ENCODE peak calls at places on chromosomes 12 and 14, in eight cellular contexts. One of them, this sample, is unnamed.

GRCh38 chr12:106178582-106178981 is 39.8 kb upstream of the NUAK1 start:
- DNase-seq in A172: no peak
- DNase-seq in progenitor cell of endocrine pancreas: no peak
- DNase-seq in AG09309: no peak
- DNase-seq in AG10803: no peak
- DNase-seq in AG20443: no peak
- DNase-seq in heart left ventricle: no peak
- DNase-seq in DND-41: no peak
- DNase-seq in this sample: no peak

GRCh38 chr14:71355324-71356201 is 448.3 kb downstream of the PCNX1 start:
- DNase-seq in AG09309: peak
- DNase-seq in heart left ventricle: peak
- DNase-seq in DND-41: no peak
- DNase-seq in AG20443: peak
- DNase-seq in AG10803: peak
- DNase-seq in A172: no peak
- DNase-seq in progenitor cell of endocrine pancreas: no peak
- DNase-seq in this sample: no peak

GRCh38 chr14:94036328-94037167 is 10.4 kb downstream of the OTUB2 start:
- DNase-seq in progenitor cell of endocrine pancreas: peak
- DNase-seq in DND-41: peak
- DNase-seq in AG10803: peak
- DNase-seq in A172: peak
- DNase-seq in heart left ventricle: peak
- DNase-seq in AG09309: peak
- DNase-seq in AG20443: peak
- DNase-seq in this sample: peak

GRCh38 chr12:67797316-67797741 is 148.8 kb downstream of the DYRK2 start:
- DNase-seq in DND-41: no peak
- DNase-seq in AG09309: no peak
- DNase-seq in AG20443: no peak
- DNase-seq in heart left ventricle: peak
- DNase-seq in progenitor cell of endocrine pancreas: no peak
- DNase-seq in A172: no peak
- DNase-seq in AG10803: no peak
- DNase-seq in this sample: no peak

GRCh38 chr12:10705655-10706054 is 17.5 kb downstream of the YBX3 start:
- DNase-seq in AG09309: no peak
- DNase-seq in heart left ventricle: no peak
- DNase-seq in progenitor cell of endocrine pancreas: no peak
- DNase-seq in A172: no peak
- DNase-seq in AG20443: peak
- DNase-seq in DND-41: no peak
- DNase-seq in AG10803: peak
- DNase-seq in this sample: no peak

GRCh38 chr14:65618996-65619395 is 206.5 kb downstream of the FUT8 start:
- DNase-seq in DND-41: no peak
- DNase-seq in A172: no peak
- DNase-seq in AG09309: no peak
- DNase-seq in AG20443: no peak
- DNase-seq in AG10803: no peak
- DNase-seq in progenitor cell of endocrine pancreas: no peak
- DNase-seq in heart left ventricle: no peak
- DNase-seq in this sample: no peak

GRCh38 chr12:118249547-118249946 is 113.6 kb downstream of the PEBP1 start:
- DNase-seq in progenitor cell of endocrine pancreas: no peak
- DNase-seq in A172: no peak
- DNase-seq in heart left ventricle: no peak
- DNase-seq in AG20443: no peak
- DNase-seq in DND-41: no peak
- DNase-seq in AG10803: no peak
- DNase-seq in AG09309: no peak
- DNase-seq in this sample: no peak

GRCh38 chr12:68648179-68648578 is 37.5 kb downstream of the RAP1B start:
- DNase-seq in AG09309: no peak
- DNase-seq in progenitor cell of endocrine pancreas: no peak
- DNase-seq in heart left ventricle: no peak
- DNase-seq in A172: no peak
- DNase-seq in AG20443: no peak
- DNase-seq in AG10803: no peak
- DNase-seq in DND-41: no peak
- DNase-seq in this sample: no peak

GRCh38 chr14:63394856-63395255 is 76.1 kb upstream of the GPHB5 start:
- DNase-seq in AG20443: peak
- DNase-seq in AG09309: no peak
- DNase-seq in heart left ventricle: no peak
- DNase-seq in AG10803: peak
- DNase-seq in A172: no peak
- DNase-seq in DND-41: no peak
- DNase-seq in progenitor cell of endocrine pancreas: no peak
- DNase-seq in this sample: no peak

GRCh38 chr14:104550340-104550848 is 29.2 kb upstream of the C14orf180 start:
- DNase-seq in DND-41: no peak
- DNase-seq in A172: no peak
- DNase-seq in AG09309: no peak
- DNase-seq in progenitor cell of endocrine pancreas: no peak
- DNase-seq in AG10803: no peak
- DNase-seq in heart left ventricle: peak
- DNase-seq in AG20443: no peak
- DNase-seq in this sample: no peak

GRCh38 chr14:89290813-89291212 is 126.2 kb downstream of the FOXN3 start:
- DNase-seq in progenitor cell of endocrine pancreas: no peak
- DNase-seq in AG20443: no peak
- DNase-seq in AG10803: no peak
- DNase-seq in heart left ventricle: no peak
- DNase-seq in AG09309: no peak
- DNase-seq in DND-41: no peak
- DNase-seq in A172: no peak
- DNase-seq in this sample: no peak

GRCh38 chr12:119208626-119209061 is 29.9 kb downstream of the HSPB8 start:
- DNase-seq in AG10803: peak
- DNase-seq in AG09309: no peak
- DNase-seq in A172: peak
- DNase-seq in AG20443: peak
- DNase-seq in DND-41: no peak
- DNase-seq in progenitor cell of endocrine pancreas: no peak
- DNase-seq in heart left ventricle: peak
- DNase-seq in this sample: no peak

GRCh38 chr14:91113829-91114078 is at the start of gene DGLUCY:
- DNase-seq in progenitor cell of endocrine pancreas: no peak
- DNase-seq in A172: no peak
- DNase-seq in AG20443: peak
- DNase-seq in AG09309: no peak
- DNase-seq in DND-41: no peak
- DNase-seq in heart left ventricle: peak
- DNase-seq in AG10803: peak
- DNase-seq in this sample: no peak

GRCh38 chr14:51776102-51776894 is 84.1 kb upstream of the GNG2 start:
- DNase-seq in heart left ventricle: peak
- DNase-seq in AG10803: peak
- DNase-seq in progenitor cell of endocrine pancreas: peak
- DNase-seq in A172: peak
- DNase-seq in AG09309: no peak
- DNase-seq in AG20443: peak
- DNase-seq in DND-41: peak
- DNase-seq in this sample: no peak

GRCh38 chr12:113174461-113175384 is 10.6 kb downstream of the DDX54 start:
- DNase-seq in AG09309: no peak
- DNase-seq in AG10803: peak
- DNase-seq in DND-41: peak
- DNase-seq in progenitor cell of endocrine pancreas: peak
- DNase-seq in AG20443: peak
- DNase-seq in heart left ventricle: peak
- DNase-seq in A172: peak
- DNase-seq in this sample: peak

GRCh38 chr14:54252072-54252730 is 144.6 kb upstream of the CDKN3 start:
- DNase-seq in AG10803: peak
- DNase-seq in A172: peak
- DNase-seq in AG09309: peak
- DNase-seq in AG20443: peak
- DNase-seq in DND-41: no peak
- DNase-seq in heart left ventricle: no peak
- DNase-seq in progenitor cell of endocrine pancreas: no peak
- DNase-seq in this sample: no peak